ENCODE peak calls at places on chromosomes 12 and 14, in ten cellular contexts. J is AG08395; K is SW 1271; U is fibroblast of the conjunctiva; E is activated T-helper 1 cell treated with Interleukin-2 at 50 U/mL for 16 hours; Z is stimulated activated naive B cell treated with anti-CD40 and anti-IgM and Interleukin-4, amounts not matched to agents 10 μg/mL and 1 μg/mL and 100 μg/mL, for 72 hours; T is HEK293T; G is neural crest cell; H is lung; I is iPS-NIHi11. D is an unnamed sample.
A peak's percentile ranks its signal among the peaks of the same experiment; 100 is the strongest.

GRCh38 chr14:69069020-69069421 is 83.9 kb downstream of the DCAF5 start:
- DNase-seq in J (peak; percentile 60), K (no peak), U (peak; percentile 80), E (no peak), Z (no peak), T (no peak), G (no peak), H (no peak), I (no peak), D (no peak)

GRCh38 chr12:64663019-64663418 is 52.7 kb downstream of the RASSF3 start:
- DNase-seq in J (no peak), K (no peak), U (no peak), E (no peak), Z (no peak), T (no peak), G (no peak), H (no peak), I (no peak), D (no peak)

GRCh38 chr14:62031504-62031903 is 269.3 kb downstream of the SNAPC1 start:
- DNase-seq in J (no peak), K (no peak), U (no peak), E (no peak), Z (no peak), T (no peak), G (no peak), H (no peak), I (no peak), D (no peak)

GRCh38 chr12:8948711-8949524 is 527 bp downstream of the M6PR start:
- DNase-seq in J (peak; percentile 56), K (peak; percentile 85), U (no peak), E (no peak), Z (peak; percentile 7), T (peak; percentile 15), G (no peak), H (no peak), I (no peak), D (no peak)

GRCh38 chr12:15933751-15934150 is 22.6 kb downstream of the DERA start:
- DNase-seq in J (peak; percentile 17), K (no peak), U (no peak), E (no peak), Z (no peak), T (no peak), G (no peak), H (no peak), I (no peak), D (no peak)

GRCh38 chr12:102423447-102423846 is 56.9 kb downstream of the IGF1 start:
- DNase-seq in J (no peak), K (no peak), U (no peak), E (no peak), Z (no peak), T (no peak), G (no peak), H (no peak), I (no peak), D (no peak)

GRCh38 chr14:74348241-74348734 is at the start of gene VRTN:
- DNase-seq in J (no peak), K (no peak), U (no peak), E (no peak), Z (no peak), T (no peak), G (no peak), H (no peak), I (peak; percentile 59), D (no peak)

GRCh38 chr14:104138098-104138890 is at the start of gene KIF26A:
- DNase-seq in J (no peak), K (peak; percentile 66), U (no peak), E (no peak), Z (no peak), T (peak; percentile 85), G (peak; percentile 55), H (no peak), I (peak; percentile 89), D (no peak)

GRCh38 chr12:106710143-106710893 is 64.2 kb upstream of the RIC8B start:
- DNase-seq in J (no peak), K (no peak), U (no peak), E (no peak), Z (no peak), T (no peak), G (no peak), H (no peak), I (peak; percentile 29), D (no peak)

GRCh38 chr12:31019561-31020308 is 53.9 kb upstream of the DDX11 start:
- DNase-seq in J (no peak), K (no peak), U (no peak), E (no peak), Z (no peak), T (no peak), G (no peak), H (no peak), I (no peak), D (no peak)

GRCh38 chr12:64893961-64894360 is 69.5 kb downstream of the TBC1D30 start:
- DNase-seq in J (peak; percentile 62), K (no peak), U (peak; percentile 31), E (no peak), Z (no peak), T (no peak), G (no peak), H (no peak), I (no peak), D (no peak)

GRCh38 chr14:104731249-104731924 is 7.4 kb downstream of the ADSS1 start:
- DNase-seq in J (no peak), K (peak; percentile 27), U (no peak), E (no peak), Z (no peak), T (peak; percentile 48), G (no peak), H (no peak), I (peak; percentile 81), D (no peak)

GRCh38 chr12:116306536-116306935 is 29.0 kb upstream of the MED13L start:
- DNase-seq in J (no peak), K (no peak), U (no peak), E (no peak), Z (no peak), T (no peak), G (no peak), H (no peak), I (no peak), D (no peak)

GRCh38 chr12:1769809-1770494 is 50.4 kb upstream of the LRTM2 start:
- DNase-seq in J (no peak), K (no peak), U (no peak), E (no peak), Z (no peak), T (no peak), G (no peak), H (no peak), I (no peak), D (no peak)

GRCh38 chr14:92540472-92541048 is 27.0 kb downstream of the RIN3 start:
- DNase-seq in J (peak; percentile 94), K (peak; percentile 89), U (peak; percentile 98), E (no peak), Z (peak; percentile 53), T (no peak), G (no peak), H (peak; percentile 83), I (peak; percentile 66), D (no peak)

GRCh38 chr14:44316647-44317432 is 190.2 kb downstream of the FSCB start:
- DNase-seq in J (peak; percentile 3), K (peak; percentile 95), U (peak; percentile 90), E (no peak), Z (no peak), T (peak; percentile 26), G (no peak), H (no peak), I (peak; percentile 39), D (no peak)

GRCh38 chr12:38417101-38417500 is 100.5 kb downstream of the ALG10B start:
- DNase-seq in J (no peak), K (no peak), U (no peak), E (no peak), Z (no peak), T (no peak), G (no peak), H (no peak), I (no peak), D (no peak)

D was measured in activated gamma-delta T cell.